ENCODE peak calls at places on chromosomes 5 and 9, in six cellular contexts. One of them, this sample, is unnamed.
A peak's percentile ranks its signal among the peaks of the same experiment; 100 is the strongest.

GRCh38 chr9:127634698-127635097 is 22.6 kb downstream of the STXBP1 start:
- DNase-seq in ovary: no peak
- DNase-seq in upper lobe of left lung: no peak
- DNase-seq in testis: no peak
- DNase-seq in heart left ventricle: no peak
- DNase-seq in uterus: no peak
- DNase-seq in this sample: no peak

GRCh38 chr5:134086943-134087305 is 27.6 kb upstream of the TCF7 start:
- DNase-seq in ovary: no peak
- DNase-seq in upper lobe of left lung: no peak
- DNase-seq in testis: no peak
- DNase-seq in heart left ventricle: no peak
- DNase-seq in uterus: no peak
- DNase-seq in this sample: no peak

GRCh38 chr9:107242073-107243063 is 40.7 kb upstream of the RAD23B start:
- DNase-seq in ovary: no peak
- DNase-seq in upper lobe of left lung: no peak
- DNase-seq in testis: no peak
- DNase-seq in heart left ventricle: no peak
- DNase-seq in uterus: no peak
- DNase-seq in this sample: no peak

GRCh38 chr9:22210262-22210661 is 201.2 kb upstream of the CDKN2B start:
- DNase-seq in ovary: no peak
- DNase-seq in upper lobe of left lung: no peak
- DNase-seq in testis: no peak
- DNase-seq in heart left ventricle: no peak
- DNase-seq in uterus: no peak
- DNase-seq in this sample: no peak

GRCh38 chr5:134555223-134555790 is 29.8 kb downstream of the JADE2 start:
- DNase-seq in ovary: no peak
- DNase-seq in upper lobe of left lung: no peak
- DNase-seq in testis: no peak
- DNase-seq in heart left ventricle: no peak
- DNase-seq in uterus: no peak
- DNase-seq in this sample: no peak

GRCh38 chr9:111720170-111720569 is 58.8 kb downstream of the GNG10 start:
- DNase-seq in ovary: no peak
- DNase-seq in upper lobe of left lung: no peak
- DNase-seq in testis: no peak
- DNase-seq in heart left ventricle: no peak
- DNase-seq in uterus: no peak
- DNase-seq in this sample: no peak

GRCh38 chr5:111781200-111781599 is 24.2 kb upstream of the NREP start:
- DNase-seq in ovary: peak; percentile 12
- DNase-seq in upper lobe of left lung: peak; percentile 67
- DNase-seq in testis: peak; percentile 32
- DNase-seq in heart left ventricle: peak; percentile 50
- DNase-seq in uterus: no peak
- DNase-seq in this sample: peak; percentile 43

GRCh38 chr5:94810281-94810680 is 191.8 kb downstream of the SLF1 start:
- DNase-seq in ovary: no peak
- DNase-seq in upper lobe of left lung: no peak
- DNase-seq in testis: no peak
- DNase-seq in heart left ventricle: no peak
- DNase-seq in uterus: no peak
- DNase-seq in this sample: no peak

GRCh38 chr9:92561374-92562329 is 25.9 kb upstream of the ECM2 start:
- DNase-seq in ovary: no peak
- DNase-seq in upper lobe of left lung: no peak
- DNase-seq in testis: no peak
- DNase-seq in heart left ventricle: no peak
- DNase-seq in uterus: no peak
- DNase-seq in this sample: no peak

GRCh38 chr9:117649126-117649525 is 55.1 kb upstream of the TLR4 start:
- DNase-seq in ovary: no peak
- DNase-seq in upper lobe of left lung: no peak
- DNase-seq in testis: no peak
- DNase-seq in heart left ventricle: no peak
- DNase-seq in uterus: no peak
- DNase-seq in this sample: no peak

GRCh38 chr5:161009194-161009593 is 157.2 kb upstream of the ATP10B start:
- DNase-seq in ovary: no peak
- DNase-seq in upper lobe of left lung: no peak
- DNase-seq in testis: no peak
- DNase-seq in heart left ventricle: no peak
- DNase-seq in uterus: no peak
- DNase-seq in this sample: no peak

GRCh38 chr9:129310666-129311350 is 132.7 kb upstream of the IER5L start:
- DNase-seq in ovary: no peak
- DNase-seq in upper lobe of left lung: peak; percentile 10
- DNase-seq in testis: peak; percentile 2
- DNase-seq in heart left ventricle: no peak
- DNase-seq in uterus: no peak
- DNase-seq in this sample: no peak

GRCh38 chr5:75047356-75047755 is 5.0 kb downstream of the GCNT4 start:
- DNase-seq in ovary: no peak
- DNase-seq in upper lobe of left lung: no peak
- DNase-seq in testis: no peak
- DNase-seq in heart left ventricle: no peak
- DNase-seq in uterus: no peak
- DNase-seq in this sample: no peak

GRCh38 chr5:135438712-135439111 is 8.4 kb downstream of the DCANP1 start:
- DNase-seq in ovary: no peak
- DNase-seq in upper lobe of left lung: no peak
- DNase-seq in testis: no peak
- DNase-seq in heart left ventricle: no peak
- DNase-seq in uterus: no peak
- DNase-seq in this sample: no peak

GRCh38 chr5:132414634-132415377 is 45.3 kb downstream of the SLC22A5 start:
- DNase-seq in ovary: no peak
- DNase-seq in upper lobe of left lung: no peak
- DNase-seq in testis: no peak
- DNase-seq in heart left ventricle: no peak
- DNase-seq in uterus: no peak
- DNase-seq in this sample: no peak

GRCh38 chr5:140249536-140249935 is 53.4 kb downstream of the PFDN1 start:
- DNase-seq in ovary: no peak
- DNase-seq in upper lobe of left lung: no peak
- DNase-seq in testis: no peak
- DNase-seq in heart left ventricle: no peak
- DNase-seq in uterus: no peak
- DNase-seq in this sample: no peak

GRCh38 chr9:96771124-96771523 is 6.8 kb downstream of the ZNF510 start:
- DNase-seq in ovary: no peak
- DNase-seq in upper lobe of left lung: no peak
- DNase-seq in testis: no peak
- DNase-seq in heart left ventricle: no peak
- DNase-seq in uterus: no peak
- DNase-seq in this sample: no peak

GRCh38 chr9:36319806-36320205 is 61.6 kb upstream of the GNE start:
- DNase-seq in ovary: no peak
- DNase-seq in upper lobe of left lung: peak; percentile 57
- DNase-seq in testis: no peak
- DNase-seq in heart left ventricle: no peak
- DNase-seq in uterus: no peak
- DNase-seq in this sample: no peak

GRCh38 chr5:148790545-148791333 is 35.7 kb upstream of the ADRB2 start:
- DNase-seq in ovary: no peak
- DNase-seq in upper lobe of left lung: no peak
- DNase-seq in testis: no peak
- DNase-seq in heart left ventricle: no peak
- DNase-seq in uterus: no peak
- DNase-seq in this sample: no peak

GRCh38 chr5:135216813-135217154 is 182.2 kb downstream of the MACROH2A1 start:
- DNase-seq in ovary: no peak
- DNase-seq in upper lobe of left lung: no peak
- DNase-seq in testis: no peak
- DNase-seq in heart left ventricle: no peak
- DNase-seq in uterus: no peak
- DNase-seq in this sample: no peak

GRCh38 chr5:1522601-1523479 is 920 bp downstream of the LPCAT1 start:
- DNase-seq in ovary: peak; percentile 45
- DNase-seq in upper lobe of left lung: peak; percentile 20
- DNase-seq in testis: peak; percentile 16
- DNase-seq in heart left ventricle: peak; percentile 30
- DNase-seq in uterus: peak; percentile 26
- DNase-seq in this sample: peak; percentile 10

GRCh38 chr5:1523480-1523792 is 324 bp downstream of the LPCAT1 start:
- DNase-seq in ovary: no peak
- DNase-seq in upper lobe of left lung: no peak
- DNase-seq in testis: no peak
- DNase-seq in heart left ventricle: no peak
- DNase-seq in uterus: no peak
- DNase-seq in this sample: no peak

GRCh38 chr5:1523793-1524480 is at the start of gene LPCAT1:
- DNase-seq in ovary: peak; percentile 86
- DNase-seq in upper lobe of left lung: peak; percentile 81
- DNase-seq in testis: peak; percentile 79
- DNase-seq in heart left ventricle: peak; percentile 87
- DNase-seq in uterus: peak; percentile 80
- DNase-seq in this sample: peak; percentile 47

GRCh38 chr5:1521054-1521453 is 2.7 kb downstream of the LPCAT1 start:
- DNase-seq in ovary: peak; percentile 7
- DNase-seq in upper lobe of left lung: peak; percentile 25
- DNase-seq in testis: peak; percentile 8
- DNase-seq in heart left ventricle: peak; percentile 7
- DNase-seq in uterus: no peak
- DNase-seq in this sample: no peak

GRCh38 chr5:1521671-1522600 is 1.8 kb downstream of the LPCAT1 start:
- DNase-seq in ovary: peak; percentile 21
- DNase-seq in upper lobe of left lung: peak; percentile 27
- DNase-seq in testis: peak; percentile 13
- DNase-seq in heart left ventricle: peak; percentile 18
- DNase-seq in uterus: peak; percentile 12
- DNase-seq in this sample: no peak
- TF ChIP-seq CTCF in ovary: no peak
- TF ChIP-seq CTCF in upper lobe of left lung: no peak
- TF ChIP-seq CTCF in testis: no peak
- TF ChIP-seq CTCF in heart left ventricle: no peak
- TF ChIP-seq CTCF in uterus: no peak
- TF ChIP-seq CTCF in this sample: no peak

DNA sequence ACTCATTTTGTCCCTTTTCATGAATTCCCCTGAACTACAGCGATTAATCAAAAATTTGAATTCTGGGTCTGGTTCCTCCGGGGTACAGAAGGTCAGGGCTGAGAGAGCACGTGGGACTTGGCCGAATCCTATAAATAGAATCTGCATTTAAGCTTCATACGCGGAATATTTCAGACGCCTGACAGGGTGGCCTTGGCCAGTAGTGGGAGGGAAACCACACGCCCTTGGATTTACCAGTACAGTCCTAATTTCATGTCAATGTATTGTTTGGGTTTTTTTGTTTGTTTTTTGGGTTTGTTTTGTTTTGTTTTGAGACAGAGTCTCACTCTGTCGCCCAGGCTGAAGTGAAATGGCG is 21.5 kb upstream of the NIPBL start:
- DNase-seq in ovary: peak; percentile 48
- DNase-seq in upper lobe of left lung: no peak
- DNase-seq in testis: peak; percentile 65
- DNase-seq in heart left ventricle: no peak
- DNase-seq in uterus: no peak
- DNase-seq in this sample: no peak
- TF ChIP-seq POLR2A in ovary: no peak
- TF ChIP-seq POLR2A in upper lobe of left lung: no peak
- TF ChIP-seq POLR2A in testis: no peak
- TF ChIP-seq POLR2A in heart left ventricle: no peak
- TF ChIP-seq POLR2A in uterus: no peak
- TF ChIP-seq POLR2A in this sample: no peak

DNA sequence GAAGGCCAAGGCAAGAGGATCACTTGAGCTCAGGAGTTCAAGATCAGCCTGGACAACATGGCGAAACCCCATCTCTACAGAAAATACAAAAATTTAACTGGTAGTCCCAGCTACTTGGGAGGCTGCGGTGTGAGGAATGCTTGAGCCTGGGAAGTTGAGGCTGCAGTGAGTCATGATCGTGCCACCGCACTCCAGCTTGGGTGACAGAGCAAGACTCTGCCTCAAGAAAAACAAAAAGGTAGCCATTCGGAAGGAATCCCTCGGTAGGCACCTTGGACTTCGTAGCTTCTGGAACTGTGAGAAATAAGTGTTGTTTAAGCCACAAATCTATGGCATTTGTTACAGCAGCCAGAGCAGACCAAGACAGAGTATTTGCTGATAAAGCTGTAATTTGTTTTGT is 174.2 kb downstream of the DCP2 start:
- DNase-seq in ovary: peak; percentile 40
- DNase-seq in upper lobe of left lung: no peak
- DNase-seq in testis: no peak
- DNase-seq in heart left ventricle: no peak
- DNase-seq in uterus: no peak
- DNase-seq in this sample: no peak
- H3K4me1 ChIP-seq in ovary: peaks cover 30% of the 10 kb centered on the region
- H3K4me1 ChIP-seq in upper lobe of left lung: no peaks in the 10 kb centered on the region
- H3K4me1 ChIP-seq in testis: peaks cover 4% of the 10 kb centered on the region
- H3K4me1 ChIP-seq in heart left ventricle: peaks cover 26% of the 10 kb centered on the region
- H3K4me1 ChIP-seq in uterus: no peaks in the 10 kb centered on the region
- H3K4me1 ChIP-seq in this sample: no peaks in the 10 kb centered on the region

GRCh38 chr5:32942225-32942989 is 231.3 kb downstream of the NPR3 start:
- DNase-seq in ovary: no peak
- DNase-seq in upper lobe of left lung: no peak
- DNase-seq in testis: no peak
- DNase-seq in heart left ventricle: no peak
- DNase-seq in uterus: no peak
- DNase-seq in this sample: no peak
- TF ChIP-seq CTCF in ovary: no peak
- TF ChIP-seq CTCF in upper lobe of left lung: peak; percentile 27
- TF ChIP-seq CTCF in testis: no peak
- TF ChIP-seq CTCF in heart left ventricle: peak; percentile 14
- TF ChIP-seq CTCF in uterus: no peak
- TF ChIP-seq CTCF in this sample: no peak

GRCh38 chr9:78235296-78235770 is 542 bp upstream of the CEP78 start:
- DNase-seq in ovary: no peak
- DNase-seq in upper lobe of left lung: no peak
- DNase-seq in testis: no peak
- DNase-seq in heart left ventricle: no peak
- DNase-seq in uterus: no peak
- DNase-seq in this sample: no peak

GRCh38 chr9:78236511-78236950 is 656 bp downstream of the CEP78 start:
- DNase-seq in ovary: no peak
- DNase-seq in upper lobe of left lung: no peak
- DNase-seq in testis: peak; percentile 23
- DNase-seq in heart left ventricle: no peak
- DNase-seq in uterus: no peak
- DNase-seq in this sample: no peak

GRCh38 chr9:78238061-78239038 is 2.5 kb downstream of the CEP78 start:
- DNase-seq in ovary: no peak
- DNase-seq in upper lobe of left lung: no peak
- DNase-seq in testis: no peak
- DNase-seq in heart left ventricle: no peak
- DNase-seq in uterus: no peak
- DNase-seq in this sample: no peak

GRCh38 chr9:78234810-78235209 is 1.1 kb upstream of the CEP78 start:
- DNase-seq in ovary: no peak
- DNase-seq in upper lobe of left lung: no peak
- DNase-seq in testis: no peak
- DNase-seq in heart left ventricle: no peak
- DNase-seq in uterus: no peak
- DNase-seq in this sample: no peak

GRCh38 chr9:78235771-78236510 is at the start of gene CEP78:
- DNase-seq in ovary: peak; percentile 91
- DNase-seq in upper lobe of left lung: peak; percentile 95
- DNase-seq in testis: peak; percentile 96
- DNase-seq in heart left ventricle: peak; percentile 91
- DNase-seq in uterus: peak; percentile 91
- DNase-seq in this sample: peak; percentile 82
- TF ChIP-seq POLR2A in ovary: no peak
- TF ChIP-seq POLR2A in upper lobe of left lung: peak; percentile 21
- TF ChIP-seq POLR2A in testis: no peak
- TF ChIP-seq POLR2A in heart left ventricle: peak; percentile 64
- TF ChIP-seq POLR2A in uterus: peak; percentile 65
- TF ChIP-seq POLR2A in this sample: no peak

GRCh38 chr9:137002646-137003041 is 6.3 kb upstream of the CLIC3 start:
- DNase-seq in ovary: no peak
- DNase-seq in upper lobe of left lung: no peak
- DNase-seq in testis: no peak
- DNase-seq in heart left ventricle: no peak
- DNase-seq in uterus: no peak
- DNase-seq in this sample: no peak
- H3K4me1 ChIP-seq in ovary: peaks cover 16% of the 10 kb centered on the region
- H3K4me1 ChIP-seq in upper lobe of left lung: peaks cover 32% of the 10 kb centered on the region
- H3K4me1 ChIP-seq in testis: peaks cover 18% of the 10 kb centered on the region
- H3K4me1 ChIP-seq in heart left ventricle: no peaks in the 10 kb centered on the region
- H3K4me1 ChIP-seq in uterus: no peaks in the 10 kb centered on the region
- H3K4me1 ChIP-seq in this sample: no peaks in the 10 kb centered on the region